ENCODE peak calls at places on chromosomes 5 and 9, in eight cellular contexts. One of them, this sample, is unnamed.

GRCh38 chr9:70031141-70031545 is 12.5 kb upstream of the MAMDC2 start:
- DNase-seq in uterus: no peak
- DNase-seq in amygdala: no peak
- DNase-seq in foreskin fibroblast: peak
- DNase-seq in tibial artery: no peak
- DNase-seq in ELR: peak
- DNase-seq in suprapubic skin: no peak
- DNase-seq in cardiac muscle cell: no peak
- DNase-seq in this sample: no peak

GRCh38 chr9:99465231-99465891 is 243.3 kb downstream of the SEC61B start:
- DNase-seq in uterus: peak
- DNase-seq in amygdala: peak
- DNase-seq in foreskin fibroblast: no peak
- DNase-seq in tibial artery: no peak
- DNase-seq in ELR: no peak
- DNase-seq in suprapubic skin: no peak
- DNase-seq in cardiac muscle cell: no peak
- DNase-seq in this sample: no peak

GRCh38 chr9:114284316-114285060 is 38.4 kb upstream of the ORM1 start:
- DNase-seq in uterus: peak
- DNase-seq in amygdala: no peak
- DNase-seq in foreskin fibroblast: no peak
- DNase-seq in tibial artery: peak
- DNase-seq in ELR: no peak
- DNase-seq in suprapubic skin: peak
- DNase-seq in cardiac muscle cell: no peak
- DNase-seq in this sample: peak

GRCh38 chr5:65923339-65923738 is 3.0 kb upstream of the ERBIN start:
- DNase-seq in uterus: no peak
- DNase-seq in amygdala: no peak
- DNase-seq in foreskin fibroblast: no peak
- DNase-seq in tibial artery: no peak
- DNase-seq in ELR: peak
- DNase-seq in suprapubic skin: no peak
- DNase-seq in cardiac muscle cell: no peak
- DNase-seq in this sample: no peak

GRCh38 chr5:174727794-174728662 is 3.6 kb downstream of the MSX2 start:
- DNase-seq in uterus: no peak
- DNase-seq in amygdala: no peak
- DNase-seq in foreskin fibroblast: no peak
- DNase-seq in tibial artery: no peak
- DNase-seq in ELR: no peak
- DNase-seq in suprapubic skin: no peak
- DNase-seq in cardiac muscle cell: no peak
- DNase-seq in this sample: no peak

GRCh38 chr5:43063731-43064171 is 23.6 kb upstream of the ANXA2R start:
- DNase-seq in uterus: no peak
- DNase-seq in amygdala: no peak
- DNase-seq in foreskin fibroblast: peak
- DNase-seq in tibial artery: no peak
- DNase-seq in ELR: peak
- DNase-seq in suprapubic skin: no peak
- DNase-seq in cardiac muscle cell: no peak
- DNase-seq in this sample: no peak

GRCh38 chr5:56525117-56525516 is 290.2 kb upstream of the MAP3K1 start:
- DNase-seq in uterus: no peak
- DNase-seq in amygdala: no peak
- DNase-seq in foreskin fibroblast: peak
- DNase-seq in tibial artery: no peak
- DNase-seq in ELR: peak
- DNase-seq in suprapubic skin: no peak
- DNase-seq in cardiac muscle cell: no peak
- DNase-seq in this sample: no peak

GRCh38 chr9:2016411-2017208 is 1.5 kb downstream of the SMARCA2 start:
- DNase-seq in uterus: peak
- DNase-seq in amygdala: peak
- DNase-seq in foreskin fibroblast: peak
- DNase-seq in tibial artery: peak
- DNase-seq in ELR: peak
- DNase-seq in suprapubic skin: peak
- DNase-seq in cardiac muscle cell: peak
- DNase-seq in this sample: peak

GRCh38 chr5:43973318-43973717 is 370.3 kb downstream of the NNT start:
- DNase-seq in uterus: no peak
- DNase-seq in amygdala: no peak
- DNase-seq in foreskin fibroblast: peak
- DNase-seq in tibial artery: no peak
- DNase-seq in ELR: no peak
- DNase-seq in suprapubic skin: no peak
- DNase-seq in cardiac muscle cell: no peak
- DNase-seq in this sample: no peak

GRCh38 chr5:150999704-151000452 is 20.5 kb upstream of the GPX3 start:
- DNase-seq in uterus: peak
- DNase-seq in amygdala: no peak
- DNase-seq in foreskin fibroblast: peak
- DNase-seq in tibial artery: peak
- DNase-seq in ELR: no peak
- DNase-seq in suprapubic skin: no peak
- DNase-seq in cardiac muscle cell: no peak
- DNase-seq in this sample: no peak

GRCh38 chr9:30609713-30610112 is 1774.7 kb upstream of the ACO1 start:
- DNase-seq in uterus: no peak
- DNase-seq in amygdala: no peak
- DNase-seq in foreskin fibroblast: no peak
- DNase-seq in tibial artery: no peak
- DNase-seq in ELR: no peak
- DNase-seq in suprapubic skin: no peak
- DNase-seq in cardiac muscle cell: no peak
- DNase-seq in this sample: no peak

GRCh38 chr5:21773456-21773855 is 1079.7 kb downstream of the CDH12 start:
- DNase-seq in uterus: no peak
- DNase-seq in amygdala: no peak
- DNase-seq in foreskin fibroblast: no peak
- DNase-seq in tibial artery: no peak
- DNase-seq in ELR: no peak
- DNase-seq in suprapubic skin: no peak
- DNase-seq in cardiac muscle cell: no peak
- DNase-seq in this sample: no peak

GRCh38 chr9:123262338-123262737 is 6.0 kb downstream of the STRBP start:
- DNase-seq in uterus: no peak
- DNase-seq in amygdala: no peak
- DNase-seq in foreskin fibroblast: no peak
- DNase-seq in tibial artery: no peak
- DNase-seq in ELR: no peak
- DNase-seq in suprapubic skin: no peak
- DNase-seq in cardiac muscle cell: no peak
- DNase-seq in this sample: no peak

GRCh38 chr5:88845081-88845697 is 37.8 kb downstream of the MEF2C start:
- DNase-seq in uterus: no peak
- DNase-seq in amygdala: no peak
- DNase-seq in foreskin fibroblast: no peak
- DNase-seq in tibial artery: no peak
- DNase-seq in ELR: no peak
- DNase-seq in suprapubic skin: no peak
- DNase-seq in cardiac muscle cell: no peak
- DNase-seq in this sample: no peak

GRCh38 chr5:95808013-95808685 is 14.4 kb downstream of the GLRX start:
- DNase-seq in uterus: no peak
- DNase-seq in amygdala: no peak
- DNase-seq in foreskin fibroblast: no peak
- DNase-seq in tibial artery: no peak
- DNase-seq in ELR: no peak
- DNase-seq in suprapubic skin: no peak
- DNase-seq in cardiac muscle cell: no peak
- DNase-seq in this sample: no peak

GRCh38 chr9:89522261-89522978 is 24.5 kb upstream of the SEMA4D start:
- DNase-seq in uterus: no peak
- DNase-seq in amygdala: no peak
- DNase-seq in foreskin fibroblast: no peak
- DNase-seq in tibial artery: peak
- DNase-seq in ELR: peak
- DNase-seq in suprapubic skin: no peak
- DNase-seq in cardiac muscle cell: no peak
- DNase-seq in this sample: peak

GRCh38 chr9:92763721-92764380 is 782 bp downstream of the BICD2 start:
- DNase-seq in uterus: no peak
- DNase-seq in amygdala: no peak
- DNase-seq in foreskin fibroblast: peak
- DNase-seq in tibial artery: no peak
- DNase-seq in ELR: peak
- DNase-seq in suprapubic skin: peak
- DNase-seq in cardiac muscle cell: peak
- DNase-seq in this sample: no peak

GRCh38 chr9:109934499-109935214 is 154.7 kb downstream of the PALM2AKAP2 start:
- DNase-seq in uterus: no peak
- DNase-seq in amygdala: no peak
- DNase-seq in foreskin fibroblast: no peak
- DNase-seq in tibial artery: no peak
- DNase-seq in ELR: no peak
- DNase-seq in suprapubic skin: no peak
- DNase-seq in cardiac muscle cell: no peak
- DNase-seq in this sample: no peak